ENCODE peak calls at places on chromosomes 7 and 10, in five cellular contexts. V, X, W, Q and E are unnamed samples.

GRCh38 chr10:11140963-11141362 is 123.3 kb downstream of the CELF2 start:
- DNase-seq in V (no peak), Q (no peak), W (no peak), X (no peak), E (no peak)

GRCh38 chr10:96415150-96415895 is 56.5 kb upstream of the OPALIN start:
- DNase-seq in W (no peak), X (no peak), V (no peak), Q (no peak), E (no peak)

GRCh38 chr10:124604214-124605000 is 139.8 kb downstream of the FAM53B start:
- DNase-seq in X (no peak), W (no peak), V (no peak), Q (peak; percentile 22), E (no peak)

GRCh38 chr7:151869968-151870918 is 6.7 kb downstream of the PRKAG2 start:
- DNase-seq in W (no peak), Q (no peak), V (no peak), X (no peak), E (no peak)

GRCh38 chr10:126459878-126460481 is 71.7 kb upstream of the ADAM12 start:
- DNase-seq in V (no peak), X (no peak), W (peak; percentile 99), Q (no peak), E (no peak)

GRCh38 chr7:68162712-68163111 is 1166.1 kb downstream of the TYW1 start:
- DNase-seq in X (no peak), W (no peak), Q (no peak), V (no peak), E (no peak)

GRCh38 chr10:114631090-114631677 is 26.9 kb downstream of the ABLIM1 start:
- DNase-seq in Q (no peak), V (no peak), W (peak; percentile 49), X (no peak), E (no peak)

GRCh38 chr7:23357190-23358093 is 58.3 kb downstream of the MALSU1 start:
- DNase-seq in X (no peak), V (no peak), Q (no peak), W (peak; percentile 92), E (no peak)

GRCh38 chr10:80468806-80469421 is 14.8 kb downstream of the TSPAN14 start:
- DNase-seq in W (no peak), X (no peak), V (no peak), Q (no peak), E (no peak)

GRCh38 chr7:114889646-114890285 is 32.1 kb upstream of the MDFIC start:
- DNase-seq in Q (no peak), W (peak; percentile 99), X (no peak), V (no peak), E (no peak)